ENCODE peak calls at places on chromosomes 3 and 15, in four cellular contexts. V, C, I and K are unnamed samples.

GRCh38 chr15:41205315-41205714 is 25.2 kb downstream of the EXD1 start:
- DNase-seq in V (no peak), C (no peak), I (no peak), K (peak)

GRCh38 chr3:27521179-27521871 is 37.1 kb upstream of the SLC4A7 start:
- DNase-seq in V (no peak), C (no peak), I (no peak), K (peak)

GRCh38 chr3:171088984-171089754 is 62.6 kb upstream of the SLC2A2 start:
- DNase-seq in V (no peak), C (no peak), I (peak), K (peak)

GRCh38 chr15:100468265-100468664 is 60.5 kb downstream of the CERS3 start:
- DNase-seq in V (no peak), C (no peak), I (no peak), K (no peak)

GRCh38 chr3:66722675-66723074 is 221.9 kb upstream of the LRIG1 start:
- DNase-seq in V (no peak), C (no peak), I (no peak), K (peak)

GRCh38 chr3:83235180-83235814 is 1473.9 kb upstream of the GBE1 start:
- DNase-seq in V (no peak), C (no peak), I (no peak), K (peak)

GRCh38 chr3:39138804-39139415 is 14.5 kb downstream of the CSRNP1 start:
- DNase-seq in V (no peak), C (no peak), I (no peak), K (no peak)

GRCh38 chr3:171225101-171225674 is 198.7 kb upstream of the SLC2A2 start:
- DNase-seq in V (no peak), C (no peak), I (no peak), K (no peak)

GRCh38 chr3:129365296-129365695 is 63.1 kb downstream of the EFCAB12 start:
- DNase-seq in V (no peak), C (no peak), I (no peak), K (no peak)

GRCh38 chr3:169591983-169592644 is 71.4 kb downstream of the MECOM start:
- DNase-seq in V (no peak), C (no peak), I (no peak), K (no peak)

GRCh38 chr15:48965972-48966371 is 2.3 kb upstream of the SHC4 start:
- DNase-seq in V (peak), C (no peak), I (no peak), K (peak)

DNA sequence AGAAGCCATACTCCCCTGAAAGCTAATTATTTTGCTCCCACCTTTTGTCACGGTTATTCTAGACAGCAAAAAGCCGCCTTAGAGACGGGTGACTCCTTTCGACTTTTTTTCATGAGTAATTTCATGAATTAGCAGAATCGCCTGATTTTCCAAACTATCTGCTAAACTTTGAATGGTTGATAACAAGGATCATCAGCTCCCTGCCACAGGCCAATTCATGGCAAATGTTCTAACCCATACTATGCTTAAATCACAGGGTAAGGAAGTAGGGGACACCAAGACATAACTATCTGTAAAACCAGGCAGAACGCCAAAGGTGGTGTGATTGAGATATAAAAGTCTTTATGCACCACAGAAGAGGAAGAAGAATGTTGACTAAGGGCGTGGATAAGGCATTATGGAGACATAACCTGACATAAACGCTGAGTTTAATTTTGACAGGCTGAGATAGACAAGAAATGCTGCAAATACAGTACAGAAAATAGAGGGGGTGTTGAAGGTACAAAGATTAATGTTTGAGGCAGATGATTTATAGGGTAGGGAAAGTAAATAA is 891 bp upstream of the DMXL2 start:
- DNase-seq in V (no peak), C (no peak), I (no peak), K (peak)
- TF ChIP-seq EZH2phosphoT487 in V (no peak), C (no peak), I (no peak), K (no peak)

DNA sequence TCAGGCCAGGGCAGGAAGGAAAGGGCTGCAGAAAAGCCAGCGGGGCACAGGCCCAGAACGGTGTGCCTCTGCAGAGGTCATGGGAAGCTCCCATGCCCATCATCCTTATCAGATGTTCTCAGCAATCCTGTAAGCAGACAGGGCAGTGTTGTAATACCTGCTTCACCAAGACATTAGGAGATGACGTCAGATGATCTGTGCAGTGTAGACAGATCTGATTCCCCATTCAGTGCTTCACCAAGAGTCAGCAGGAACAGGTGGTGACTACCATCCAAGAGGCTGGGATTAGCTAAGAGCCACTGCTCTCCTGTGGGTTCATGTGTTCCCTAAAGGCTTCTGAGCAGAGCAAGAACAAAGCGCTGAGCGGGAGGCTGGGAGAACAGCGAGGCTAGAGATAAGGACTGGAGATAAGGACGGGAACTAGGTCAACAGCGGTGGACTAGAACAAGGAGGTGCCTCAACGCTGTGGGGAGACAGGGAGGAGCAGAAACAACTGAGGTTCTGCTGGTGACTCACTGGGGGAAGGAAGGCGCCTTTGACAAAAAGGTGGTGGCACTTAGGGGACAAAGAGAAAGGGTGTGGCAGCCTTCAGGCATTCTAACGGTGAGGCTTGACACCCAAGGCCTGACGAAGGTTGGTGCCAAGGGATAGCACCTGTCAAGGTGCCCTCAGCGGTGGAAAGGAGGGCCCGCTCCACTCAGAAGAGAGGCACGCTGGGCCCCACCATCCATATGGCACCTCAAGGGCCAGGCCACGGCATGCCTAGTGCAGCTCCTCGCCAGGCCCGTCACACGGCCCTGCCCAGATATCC is 28.4 kb downstream of the CCDC12 start:
- DNase-seq in V (no peak), C (no peak), I (no peak), K (peak)
- H3K4me3 ChIP-seq in V (no peak), C (no peak), I (no peak), K (no peak)

GRCh38 chr15:25783607-25784131 is 79.5 kb downstream of the ATP10A start:
- DNase-seq in V (peak), C (peak), I (peak), K (peak)
- TF ChIP-seq EZH2phosphoT487 in V (no peak), C (no peak), I (no peak), K (no peak)

GRCh38 chr3:118196183-118196582 is 838.5 kb downstream of the IGSF11 start:
- DNase-seq in V (no peak), C (no peak), I (no peak), K (no peak)
- H3K4me3 ChIP-seq in V (no peak), C (no peak), I (no peak), K (no peak)

GRCh38 chr3:14265246-14265962 is 86.8 kb downstream of the LSM3 start:
- DNase-seq in V (no peak), C (no peak), I (no peak), K (peak)

GRCh38 chr3:14263317-14264005 is 84.8 kb downstream of the LSM3 start:
- DNase-seq in V (no peak), C (no peak), I (no peak), K (no peak)

GRCh38 chr3:14268897-14269296 is 90.3 kb downstream of the LSM3 start:
- DNase-seq in V (no peak), C (no peak), I (no peak), K (no peak)

GRCh38 chr3:14266361-14266760 is 87.7 kb downstream of the LSM3 start:
- DNase-seq in V (no peak), C (no peak), I (no peak), K (no peak)

GRCh38 chr3:14267976-14268375 is 89.4 kb downstream of the LSM3 start:
- DNase-seq in V (no peak), C (no peak), I (no peak), K (peak)
- TF ChIP-seq EZH2phosphoT487 in V (no peak), C (no peak), I (no peak), K (no peak)

GRCh38 chr15:73928971-73929627 is 2.8 kb downstream of the LOXL1 start:
- DNase-seq in V (no peak), C (no peak), I (peak), K (peak)

GRCh38 chr15:73927003-73927475 is 777 bp downstream of the LOXL1 start:
- DNase-seq in V (no peak), C (peak), I (peak), K (peak)

GRCh38 chr15:73926191-73927002 is at the start of gene LOXL1:
- DNase-seq in V (no peak), C (peak), I (peak), K (peak)

GRCh38 chr15:73927476-73928240 is 1.4 kb downstream of the LOXL1 start:
- DNase-seq in V (no peak), C (peak), I (peak), K (peak)

DNA sequence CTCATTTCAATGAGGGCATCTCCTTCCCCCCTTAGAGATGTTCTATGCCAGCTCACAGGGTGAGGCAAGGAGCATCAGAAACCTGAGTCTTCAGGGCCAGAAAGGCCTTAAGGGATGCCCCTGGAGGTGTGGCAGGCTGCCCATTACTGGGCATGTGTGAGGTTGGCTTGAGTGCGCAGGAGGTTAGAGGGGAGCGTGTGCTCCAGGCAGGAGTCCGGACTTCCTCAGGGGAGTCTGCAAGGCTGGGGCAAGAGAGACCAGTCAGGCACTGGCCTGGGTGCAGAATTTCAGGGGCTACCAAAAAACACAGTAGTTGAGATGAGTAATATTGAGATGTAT is 1.9 kb downstream of the LOXL1 start:
- DNase-seq in V (no peak), C (no peak), I (no peak), K (no peak)
- H3K4me3 ChIP-seq in V (no peak), C (peak), I (peak), K (peak)

GRCh38 chr3:89179355-89179997 is 72.1 kb downstream of the EPHA3 start:
- DNase-seq in V (no peak), C (no peak), I (peak), K (no peak)
- TF ChIP-seq EZH2phosphoT487 in V (no peak), C (no peak), I (no peak), K (no peak)

DNA sequence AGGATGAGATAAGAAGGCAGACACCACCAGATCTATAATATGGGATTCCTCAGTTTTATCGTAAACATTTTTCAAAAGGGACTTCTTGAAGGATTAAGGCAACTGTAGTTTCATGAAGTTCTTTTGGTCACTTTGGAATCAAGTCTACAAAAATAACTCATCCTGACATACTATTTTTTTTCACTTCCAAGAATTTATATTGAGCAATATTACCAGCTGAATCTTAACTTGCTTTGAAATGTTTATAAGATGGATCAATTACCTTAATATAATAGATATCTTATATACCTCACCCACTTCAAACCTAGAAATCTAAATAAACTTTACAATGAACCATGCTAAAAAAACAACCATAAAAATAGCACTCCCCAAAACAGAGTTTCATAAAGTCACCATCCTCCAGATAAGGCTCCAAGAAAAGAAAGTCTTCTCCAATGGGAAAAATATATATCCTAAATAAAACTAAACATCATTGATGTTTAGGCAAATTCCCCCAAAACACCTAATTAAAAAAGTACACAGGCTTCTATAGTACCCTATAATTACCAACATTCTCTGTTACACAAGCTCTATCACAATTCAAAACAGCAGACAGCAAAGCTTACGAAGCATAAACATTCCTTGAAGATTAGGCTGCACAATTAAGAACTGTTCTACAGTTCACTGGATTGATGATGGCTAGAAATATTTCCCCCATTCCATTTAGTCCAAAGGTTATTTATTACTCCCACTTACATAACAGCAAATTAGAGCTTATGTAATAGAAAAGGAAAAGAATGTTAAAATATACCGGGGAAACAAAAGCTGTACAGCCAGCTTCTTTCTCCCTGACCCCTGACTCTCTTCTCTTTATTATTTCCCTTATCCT is 49.6 kb downstream of the UACA start:
- DNase-seq in V (no peak), C (no peak), I (peak), K (no peak)
- H3K4me3 ChIP-seq in V (no peak), C (no peak), I (no peak), K (no peak)

DNA sequence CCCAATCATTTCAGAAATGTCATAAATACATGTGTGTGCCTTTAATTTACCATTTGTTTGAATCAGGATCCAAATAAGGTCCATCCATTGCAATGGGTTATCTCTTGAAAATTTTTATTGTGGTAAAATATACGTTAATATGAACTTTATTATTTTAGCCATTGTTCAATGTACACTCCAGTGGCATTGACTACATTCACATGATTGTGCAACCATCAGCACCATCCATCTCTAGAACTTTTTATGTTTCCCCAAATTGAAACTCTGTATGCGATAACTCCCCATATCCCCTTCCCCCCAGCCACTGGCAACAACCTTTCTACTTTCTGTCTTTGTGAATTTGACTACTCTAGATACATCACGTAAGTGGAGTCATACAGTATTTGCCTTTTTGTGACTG is 12.0 kb downstream of the CRTAP start:
- DNase-seq in V (no peak), C (no peak), I (no peak), K (no peak)
- TF ChIP-seq EZH2phosphoT487 in V (no peak), C (no peak), I (no peak), K (no peak)

DNA sequence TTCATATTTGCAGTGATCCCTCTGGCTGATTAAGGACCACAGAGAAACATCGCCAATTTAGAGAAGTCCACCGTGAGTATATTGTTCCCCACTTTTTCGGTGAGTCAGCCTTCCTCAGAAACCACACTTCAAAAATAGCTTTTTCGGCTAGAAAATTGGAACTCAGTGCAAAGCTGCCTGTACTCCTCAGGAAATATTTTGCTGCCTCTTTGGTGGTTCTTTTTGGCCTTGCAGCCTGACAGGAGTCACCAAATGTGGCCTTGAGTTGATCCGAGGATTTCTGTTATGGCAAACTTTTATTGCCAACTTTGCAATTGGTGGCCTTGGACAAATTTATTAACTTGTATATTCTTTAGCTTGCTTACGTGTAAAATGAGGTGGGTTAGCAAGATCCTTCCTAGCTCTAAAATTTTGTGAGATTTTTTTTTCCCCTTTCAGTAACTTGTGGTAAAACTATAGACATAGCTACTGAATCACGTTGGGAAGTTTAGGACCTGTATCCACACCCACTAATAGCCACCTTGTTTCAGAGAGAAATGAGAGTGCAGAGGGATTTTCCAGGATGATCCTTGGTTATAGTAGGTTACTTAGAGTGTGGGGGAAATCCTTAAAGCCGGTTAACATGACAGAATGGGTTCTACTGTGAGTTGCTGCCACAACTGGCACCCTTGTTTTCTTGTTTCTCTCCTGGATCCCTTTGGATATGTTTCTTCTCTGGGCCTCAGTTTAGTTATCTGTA is 9.9 kb downstream of the ARL6IP5 start:
- DNase-seq in V (no peak), C (no peak), I (no peak), K (no peak)
- H3K4me3 ChIP-seq in V (no peak), C (no peak), I (no peak), K (no peak)